ENCODE peak calls at places on chromosomes 7 and 10, in seven cellular contexts. I, Q, E, W, A, H and U are unnamed samples.

GRCh38 chr10:44473146-44473545 is 88.2 kb upstream of the CXCL12 start:
- DNase-seq in W (no peak), A (no peak), H (no peak), Q (no peak), I (no peak), E (no peak), U (no peak)

GRCh38 chr7:81845628-81846259 is 75.9 kb upstream of the HGF start:
- DNase-seq in E (no peak), A (no peak), Q (no peak), W (peak; percentile 25), I (no peak), H (peak; percentile 4), U (no peak)

GRCh38 chr7:43303740-43304241 is 191.3 kb downstream of the HECW1 start:
- DNase-seq in A (no peak), I (no peak), W (peak; percentile 2), Q (no peak), E (no peak), H (no peak), U (no peak)

GRCh38 chr7:149816267-149816751 is 21.9 kb upstream of the ZNF862 start:
- DNase-seq in Q (no peak), E (no peak), I (peak; percentile 79), W (no peak), H (no peak), A (no peak), U (no peak)

GRCh38 chr10:108362956-108363355 is 1198.5 kb upstream of the SORCS1 start:
- DNase-seq in I (no peak), A (no peak), W (no peak), Q (no peak), E (no peak), H (no peak), U (no peak)

GRCh38 chr10:3040069-3040468 is 27.3 kb upstream of the PFKP start:
- DNase-seq in W (no peak), Q (no peak), A (no peak), I (no peak), H (no peak), E (no peak), U (no peak)

GRCh38 chr10:49509904-49510303 is 29.0 kb downstream of the ERCC6 start:
- DNase-seq in A (no peak), H (no peak), Q (no peak), W (no peak), E (no peak), I (no peak), U (no peak)

GRCh38 chr7:120984406-120984805 is 4.1 kb upstream of the CPED1 start:
- DNase-seq in I (no peak), W (no peak), Q (no peak), A (no peak), H (no peak), E (no peak), U (no peak)

GRCh38 chr10:104337527-104337984 is 709 bp downstream of the ITPRIP start:
- DNase-seq in W (peak; percentile 37), H (peak; percentile 46), E (peak; percentile 49), Q (no peak), I (no peak), A (peak; percentile 47), U (peak; percentile 63)

GRCh38 chr10:69883256-69883655 is 81.5 kb downstream of the COL13A1 start:
- DNase-seq in I (no peak), H (no peak), Q (no peak), A (peak; percentile 31), W (no peak), E (no peak), U (no peak)

GRCh38 chr10:55550241-55550640 is 749.2 kb upstream of the PCDH15 start:
- DNase-seq in H (no peak), A (no peak), Q (no peak), I (no peak), W (no peak), E (no peak), U (no peak)

GRCh38 chr10:2280713-2281112 is 543.4 kb upstream of the ADARB2 start:
- DNase-seq in A (no peak), I (no peak), H (no peak), E (no peak), W (no peak), Q (no peak), U (no peak)

GRCh38 chr7:123647106-123647730 is 8.4 kb upstream of the LMOD2 start:
- DNase-seq in I (no peak), Q (no peak), A (no peak), E (no peak), H (no peak), W (no peak), U (no peak)

GRCh38 chr10:85490431-85490830 is 876.2 kb downstream of the GRID1 start:
- DNase-seq in Q (no peak), W (no peak), E (no peak), H (no peak), A (no peak), I (no peak), U (no peak)

GRCh38 chr7:6644728-6645127 is 7.6 kb downstream of the ZNF316 start:
- DNase-seq in I (no peak), E (no peak), Q (no peak), H (no peak), W (no peak), A (no peak), U (no peak)

GRCh38 chr7:24737281-24737680 is 20.0 kb downstream of the GSDME start:
- DNase-seq in W (no peak), I (no peak), E (no peak), Q (no peak), A (no peak), H (peak; percentile 74), U (no peak)

GRCh38 chr7:14720792-14721191 is 181.8 kb downstream of the DGKB start:
- DNase-seq in W (no peak), I (no peak), H (peak; percentile 15), Q (no peak), A (no peak), E (no peak), U (no peak)

GRCh38 chr7:2541291-2542010 is 13.9 kb downstream of the BRAT1 start:
- DNase-seq in A (no peak), Q (no peak), E (no peak), I (peak; percentile 81), W (no peak), H (no peak), U (no peak)

GRCh38 chr7:100156331-100157068 is 2.0 kb downstream of the TRAPPC14 start:
- DNase-seq in Q (no peak), I (no peak), W (no peak), A (no peak), H (no peak), E (no peak), U (no peak)

GRCh38 chr10:37474645-37475044 is 349.2 kb downstream of the ANKRD30A start:
- DNase-seq in I (no peak), E (no peak), Q (no peak), A (no peak), H (no peak), W (no peak), U (no peak)
- TF ChIP-seq POLR2A in I (no peak), E (no peak), Q (no peak), A (no peak), H (no peak), W (no peak), U (no peak)

GRCh38 chr7:155344618-155345433 is 47.1 kb downstream of the INSIG1 start:
- DNase-seq in Q (peak; percentile 40), H (peak; percentile 70), A (peak; percentile 79), E (peak; percentile 85), I (peak; percentile 98), W (peak; percentile 64), U (peak; percentile 68)

GRCh38 chr7:155344270-155344617 is 46.6 kb downstream of the INSIG1 start:
- DNase-seq in I (no peak), E (peak; percentile 4), H (no peak), A (no peak), W (no peak), Q (no peak), U (no peak)

GRCh38 chr7:155343661-155344121 is 46.0 kb downstream of the INSIG1 start:
- DNase-seq in H (no peak), E (no peak), A (no peak), Q (no peak), W (no peak), I (no peak), U (no peak)

GRCh38 chr7:155346285-155346684 is 48.6 kb downstream of the INSIG1 start:
- DNase-seq in W (no peak), Q (no peak), A (no peak), E (no peak), I (no peak), H (no peak), U (no peak)

DNA sequence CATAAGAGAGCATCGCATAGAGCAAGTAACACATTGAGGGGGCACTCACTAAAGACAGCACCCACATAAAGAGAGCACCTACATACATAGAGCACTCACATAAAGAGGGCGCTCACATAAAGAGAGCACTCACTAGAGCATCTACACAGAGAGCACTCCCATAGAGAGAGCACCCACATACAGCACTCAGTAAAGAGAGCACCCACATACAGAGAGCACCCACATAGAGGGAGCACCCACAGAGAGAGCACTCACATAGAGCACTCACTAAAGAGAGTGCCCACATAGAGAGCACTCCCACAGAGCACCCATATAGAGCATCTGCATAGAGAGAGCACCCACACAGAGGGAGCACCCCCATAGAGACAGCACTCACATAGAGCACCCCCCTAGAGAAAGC is 47.8 kb downstream of the INSIG1 start:
- DNase-seq in Q (no peak), E (peak; percentile 0), W (no peak), H (no peak), I (no peak), A (no peak), U (no peak)
- H3K4me3 ChIP-seq in Q (no peak overlapping the region), E (no peak overlapping the region), W (no peak overlapping the region), H (no peak overlapping the region), I (no peak overlapping the region), A (no peak overlapping the region), U (no peak overlapping the region)

DNA sequence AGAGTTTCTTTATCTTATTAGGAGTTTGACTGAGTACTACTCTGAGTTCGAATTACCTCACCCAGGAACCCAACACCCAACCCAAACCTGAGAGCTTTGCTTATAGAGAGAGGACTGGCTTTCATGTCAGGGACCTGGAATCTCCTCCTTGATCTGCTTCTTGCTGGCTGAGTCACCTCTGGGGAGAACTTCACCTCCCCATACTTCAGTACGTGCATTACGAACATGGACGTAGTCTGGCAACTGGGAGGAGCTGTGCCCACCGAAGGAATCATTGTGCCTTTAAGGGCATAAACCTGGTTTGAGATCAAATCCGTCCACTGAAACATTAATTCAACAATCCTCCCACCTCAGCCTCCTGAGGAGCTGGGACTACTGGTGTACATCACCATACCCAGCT is 12.2 kb upstream of the PSAP start:
- DNase-seq in I (no peak), H (no peak), A (no peak), E (no peak), W (peak; percentile 54), Q (no peak), U (no peak)
- TF ChIP-seq POLR2A in I (no peak), H (no peak), A (no peak), E (no peak), W (no peak), Q (no peak), U (no peak)

GRCh38 chr10:77614778-77615625 is 22.6 kb downstream of the KCNMA1 start:
- DNase-seq in E (no peak), I (no peak), Q (no peak), H (no peak), W (no peak), A (no peak), U (no peak)

GRCh38 chr10:77616766-77617165 is 20.8 kb downstream of the KCNMA1 start:
- DNase-seq in W (no peak), Q (no peak), A (no peak), I (no peak), E (no peak), H (no peak), U (no peak)

GRCh38 chr10:77611670-77612069 is 25.9 kb downstream of the KCNMA1 start:
- DNase-seq in W (no peak), Q (no peak), I (no peak), A (no peak), E (no peak), H (no peak), U (no peak)

GRCh38 chr10:77609781-77610272 is 27.8 kb downstream of the KCNMA1 start:
- DNase-seq in I (no peak), Q (no peak), H (no peak), E (no peak), W (peak; percentile 80), A (no peak), U (no peak)

GRCh38 chr10:77613476-77614130 is 24.0 kb downstream of the KCNMA1 start:
- DNase-seq in H (no peak), Q (no peak), I (no peak), E (no peak), A (no peak), W (no peak), U (no peak)
- H3K4me3 ChIP-seq in H (no peak overlapping the region), Q (no peak overlapping the region), I (no peak overlapping the region), E (no peak overlapping the region), A (no peak overlapping the region), W (no peak overlapping the region), U (no peak overlapping the region)